ENCODE peak calls at places on chromosome 5, in four cellular contexts. One of them, this sample, is unnamed.

GRCh38 chr5:145176041-145176440 is 659.1 kb downstream of the PRELID2 start:
- DNase-seq in AG04449: no peak
- DNase-seq in activated CD4-positive, alpha-beta T cell treated with anti-CD3 and anti-CD28 coated beads for 24 hours: no peak
- DNase-seq in mesenteric fat pad: no peak
- DNase-seq in this sample: no peak

GRCh38 chr5:101676646-101677045 is 619.4 kb downstream of the SLCO4C1 start:
- DNase-seq in activated CD4-positive, alpha-beta T cell treated with anti-CD3 and anti-CD28 coated beads for 24 hours: no peak
- DNase-seq in mesenteric fat pad: no peak
- DNase-seq in AG04449: no peak
- DNase-seq in this sample: no peak

GRCh38 chr5:41863871-41864486 is 6.2 kb downstream of the OXCT1 start:
- DNase-seq in mesenteric fat pad: no peak
- DNase-seq in AG04449: no peak
- DNase-seq in activated CD4-positive, alpha-beta T cell treated with anti-CD3 and anti-CD28 coated beads for 24 hours: no peak
- DNase-seq in this sample: no peak

GRCh38 chr5:5407924-5408323 is 14.6 kb upstream of the ICE1 start:
- DNase-seq in activated CD4-positive, alpha-beta T cell treated with anti-CD3 and anti-CD28 coated beads for 24 hours: no peak
- DNase-seq in AG04449: no peak
- DNase-seq in mesenteric fat pad: no peak
- DNase-seq in this sample: no peak

GRCh38 chr5:157912621-157913325 is 53.8 kb upstream of the CLINT1 start:
- DNase-seq in mesenteric fat pad: peak; percentile 45
- DNase-seq in activated CD4-positive, alpha-beta T cell treated with anti-CD3 and anti-CD28 coated beads for 24 hours: no peak
- DNase-seq in AG04449: no peak
- DNase-seq in this sample: no peak

GRCh38 chr5:142311725-142312124 is 13.1 kb downstream of the SPRY4 start:
- DNase-seq in mesenteric fat pad: no peak
- DNase-seq in AG04449: no peak
- DNase-seq in activated CD4-positive, alpha-beta T cell treated with anti-CD3 and anti-CD28 coated beads for 24 hours: no peak
- DNase-seq in this sample: no peak

GRCh38 chr5:10801931-10802674 is 41.1 kb upstream of the DAP start:
- DNase-seq in AG04449: no peak
- DNase-seq in activated CD4-positive, alpha-beta T cell treated with anti-CD3 and anti-CD28 coated beads for 24 hours: no peak
- DNase-seq in mesenteric fat pad: no peak
- DNase-seq in this sample: no peak

GRCh38 chr5:98163796-98164493 is 609.5 kb upstream of the RGMB start:
- DNase-seq in AG04449: no peak
- DNase-seq in mesenteric fat pad: no peak
- DNase-seq in activated CD4-positive, alpha-beta T cell treated with anti-CD3 and anti-CD28 coated beads for 24 hours: no peak
- DNase-seq in this sample: no peak

GRCh38 chr5:124264499-124264898 is 481.9 kb downstream of the ZNF608 start:
- DNase-seq in activated CD4-positive, alpha-beta T cell treated with anti-CD3 and anti-CD28 coated beads for 24 hours: no peak
- DNase-seq in AG04449: no peak
- DNase-seq in mesenteric fat pad: no peak
- DNase-seq in this sample: no peak

GRCh38 chr5:83145882-83146331 is 68.6 kb downstream of the XRCC4 start:
- DNase-seq in activated CD4-positive, alpha-beta T cell treated with anti-CD3 and anti-CD28 coated beads for 24 hours: no peak
- DNase-seq in AG04449: no peak
- DNase-seq in mesenteric fat pad: no peak
- DNase-seq in this sample: no peak

GRCh38 chr5:128084228-128085167 is 932 bp downstream of the SLC12A2 start:
- DNase-seq in AG04449: no peak
- DNase-seq in activated CD4-positive, alpha-beta T cell treated with anti-CD3 and anti-CD28 coated beads for 24 hours: peak; percentile 16
- DNase-seq in mesenteric fat pad: peak; percentile 89
- DNase-seq in this sample: peak; percentile 38

GRCh38 chr5:131318455-131318854 is 54.6 kb downstream of the CDC42SE2 start:
- DNase-seq in AG04449: no peak
- DNase-seq in activated CD4-positive, alpha-beta T cell treated with anti-CD3 and anti-CD28 coated beads for 24 hours: no peak
- DNase-seq in mesenteric fat pad: no peak
- DNase-seq in this sample: no peak

GRCh38 chr5:172886974-172887491 is 53.0 kb downstream of the ERGIC1 start:
- DNase-seq in mesenteric fat pad: no peak
- DNase-seq in activated CD4-positive, alpha-beta T cell treated with anti-CD3 and anti-CD28 coated beads for 24 hours: no peak
- DNase-seq in AG04449: peak; percentile 93
- DNase-seq in this sample: no peak

GRCh38 chr5:34658023-34658422 is 1.9 kb downstream of the RAI14 start:
- DNase-seq in mesenteric fat pad: no peak
- DNase-seq in activated CD4-positive, alpha-beta T cell treated with anti-CD3 and anti-CD28 coated beads for 24 hours: no peak
- DNase-seq in AG04449: no peak
- DNase-seq in this sample: no peak

GRCh38 chr5:51625224-51625968 is 242.1 kb downstream of the ISL1 start:
- DNase-seq in mesenteric fat pad: no peak
- DNase-seq in AG04449: no peak
- DNase-seq in activated CD4-positive, alpha-beta T cell treated with anti-CD3 and anti-CD28 coated beads for 24 hours: no peak
- DNase-seq in this sample: no peak

GRCh38 chr5:179822444-179822990 is 1.8 kb downstream of the SQSTM1 start:
- DNase-seq in mesenteric fat pad: no peak
- DNase-seq in activated CD4-positive, alpha-beta T cell treated with anti-CD3 and anti-CD28 coated beads for 24 hours: no peak
- DNase-seq in AG04449: no peak
- DNase-seq in this sample: no peak

GRCh38 chr5:115460476-115460875 is 84.1 kb downstream of the FEM1C start:
- DNase-seq in mesenteric fat pad: no peak
- DNase-seq in AG04449: no peak
- DNase-seq in activated CD4-positive, alpha-beta T cell treated with anti-CD3 and anti-CD28 coated beads for 24 hours: no peak
- DNase-seq in this sample: no peak

GRCh38 chr5:1685076-1685475 is 114.6 kb downstream of the MRPL36 start:
- DNase-seq in mesenteric fat pad: peak; percentile 37
- DNase-seq in AG04449: no peak
- DNase-seq in activated CD4-positive, alpha-beta T cell treated with anti-CD3 and anti-CD28 coated beads for 24 hours: no peak
- DNase-seq in this sample: no peak

GRCh38 chr5:104421431-104421830 is 858.8 kb upstream of the NUDT12 start:
- DNase-seq in mesenteric fat pad: no peak
- DNase-seq in AG04449: no peak
- DNase-seq in activated CD4-positive, alpha-beta T cell treated with anti-CD3 and anti-CD28 coated beads for 24 hours: no peak
- DNase-seq in this sample: no peak

GRCh38 chr5:175460126-175460525 is 16.1 kb upstream of the DRD1 start:
- DNase-seq in activated CD4-positive, alpha-beta T cell treated with anti-CD3 and anti-CD28 coated beads for 24 hours: no peak
- DNase-seq in AG04449: no peak
- DNase-seq in mesenteric fat pad: no peak
- DNase-seq in this sample: no peak

GRCh38 chr5:150632305-150633160 is 7.9 kb upstream of the SYNPO start:
- DNase-seq in AG04449: no peak
- DNase-seq in mesenteric fat pad: no peak
- DNase-seq in activated CD4-positive, alpha-beta T cell treated with anti-CD3 and anti-CD28 coated beads for 24 hours: no peak
- DNase-seq in this sample: no peak

GRCh38 chr5:147576646-147577535 is 67.0 kb upstream of the DPYSL3 start:
- DNase-seq in mesenteric fat pad: no peak
- DNase-seq in activated CD4-positive, alpha-beta T cell treated with anti-CD3 and anti-CD28 coated beads for 24 hours: peak; percentile 22
- DNase-seq in AG04449: no peak
- DNase-seq in this sample: peak; percentile 13

GRCh38 chr5:139711067-139711851 is 63.1 kb downstream of the CXXC5 start:
- DNase-seq in activated CD4-positive, alpha-beta T cell treated with anti-CD3 and anti-CD28 coated beads for 24 hours: no peak
- DNase-seq in mesenteric fat pad: no peak
- DNase-seq in AG04449: no peak
- DNase-seq in this sample: peak; percentile 18

GRCh38 chr5:14414615-14415515 is 166.7 kb upstream of the OTULINL start:
- DNase-seq in mesenteric fat pad: no peak
- DNase-seq in AG04449: no peak
- DNase-seq in activated CD4-positive, alpha-beta T cell treated with anti-CD3 and anti-CD28 coated beads for 24 hours: no peak
- DNase-seq in this sample: no peak

GRCh38 chr5:130333089-130333488 is 428.8 kb downstream of the CHSY3 start:
- DNase-seq in activated CD4-positive, alpha-beta T cell treated with anti-CD3 and anti-CD28 coated beads for 24 hours: no peak
- DNase-seq in AG04449: peak; percentile 12
- DNase-seq in mesenteric fat pad: no peak
- DNase-seq in this sample: no peak

GRCh38 chr5:179143446-179143845 is 83.3 kb downstream of the ZNF354C start:
- DNase-seq in AG04449: no peak
- DNase-seq in mesenteric fat pad: no peak
- DNase-seq in activated CD4-positive, alpha-beta T cell treated with anti-CD3 and anti-CD28 coated beads for 24 hours: no peak
- DNase-seq in this sample: no peak

GRCh38 chr5:157369507-157369906 is 90.5 kb upstream of the NIPAL4 start:
- DNase-seq in AG04449: no peak
- DNase-seq in mesenteric fat pad: no peak
- DNase-seq in activated CD4-positive, alpha-beta T cell treated with anti-CD3 and anti-CD28 coated beads for 24 hours: no peak
- DNase-seq in this sample: no peak

GRCh38 chr5:69502375-69503143 is 10.0 kb downstream of the OCLN start:
- DNase-seq in activated CD4-positive, alpha-beta T cell treated with anti-CD3 and anti-CD28 coated beads for 24 hours: no peak
- DNase-seq in mesenteric fat pad: no peak
- DNase-seq in AG04449: no peak
- DNase-seq in this sample: no peak

This sample was measured in activated T-helper 2 cell treated with anti-CD3 and anti-CD28 coated beads, Interferon-gamma antibody, Interleukin-2, Interleukin-4, amounts not matched to agents 10 μg/mL and 5 μg/mL and 100 μg/mL, durations not matched to agents 14 hours and 24 hours and 36 hours.